ENCODE peak calls at places on chromosomes 5 and 9, in ten cellular contexts. One of them, this sample, is unnamed.

GRCh38 chr5:111299067-111299481 is 74.9 kb downstream of the CAMK4 start:
- DNase-seq in Peyer's patch: no peak
- DNase-seq in AG04450: no peak
- DNase-seq in CD8-positive, alpha-beta T cell: no peak
- DNase-seq in SK-N-SH: no peak
- DNase-seq in GM12865: no peak
- DNase-seq in NB4: no peak
- DNase-seq in astrocyte of the cerebellum: no peak
- DNase-seq in hepatocyte: no peak
- DNase-seq in ovary: no peak
- DNase-seq in this sample: no peak

GRCh38 chr5:128965011-128965637 is at the start of gene SLC27A6:
- DNase-seq in Peyer's patch: no peak
- DNase-seq in SK-N-SH: peak; percentile 81
- DNase-seq in ovary: peak; percentile 46
- DNase-seq in astrocyte of the cerebellum: no peak
- DNase-seq in NB4: peak; percentile 76
- DNase-seq in CD8-positive, alpha-beta T cell: no peak
- DNase-seq in GM12865: no peak
- DNase-seq in AG04450: no peak
- DNase-seq in hepatocyte: peak; percentile 46
- DNase-seq in this sample: peak; percentile 76

GRCh38 chr5:122112733-122113558 is 16.4 kb upstream of the ZNF474 start:
- DNase-seq in SK-N-SH: no peak
- DNase-seq in ovary: no peak
- DNase-seq in AG04450: no peak
- DNase-seq in hepatocyte: no peak
- DNase-seq in GM12865: no peak
- DNase-seq in Peyer's patch: no peak
- DNase-seq in CD8-positive, alpha-beta T cell: no peak
- DNase-seq in astrocyte of the cerebellum: no peak
- DNase-seq in NB4: no peak
- DNase-seq in this sample: no peak

GRCh38 chr9:82456621-82457020 is 468.0 kb downstream of the SPATA31D1 start:
- DNase-seq in ovary: no peak
- DNase-seq in astrocyte of the cerebellum: no peak
- DNase-seq in Peyer's patch: no peak
- DNase-seq in hepatocyte: no peak
- DNase-seq in AG04450: peak; percentile 1
- DNase-seq in CD8-positive, alpha-beta T cell: no peak
- DNase-seq in SK-N-SH: no peak
- DNase-seq in NB4: no peak
- DNase-seq in GM12865: peak; percentile 32
- DNase-seq in this sample: no peak

GRCh38 chr9:132647806-132648205 is 22.0 kb downstream of the DDX31 start:
- DNase-seq in ovary: no peak
- DNase-seq in GM12865: no peak
- DNase-seq in AG04450: no peak
- DNase-seq in hepatocyte: no peak
- DNase-seq in Peyer's patch: no peak
- DNase-seq in NB4: no peak
- DNase-seq in SK-N-SH: no peak
- DNase-seq in CD8-positive, alpha-beta T cell: no peak
- DNase-seq in astrocyte of the cerebellum: no peak
- DNase-seq in this sample: no peak

GRCh38 chr9:137369111-137369787 is 53.7 kb downstream of the EXD3 start:
- DNase-seq in CD8-positive, alpha-beta T cell: peak; percentile 5
- DNase-seq in GM12865: no peak
- DNase-seq in Peyer's patch: no peak
- DNase-seq in hepatocyte: no peak
- DNase-seq in AG04450: no peak
- DNase-seq in NB4: no peak
- DNase-seq in ovary: peak; percentile 18
- DNase-seq in astrocyte of the cerebellum: no peak
- DNase-seq in SK-N-SH: no peak
- DNase-seq in this sample: peak; percentile 6

GRCh38 chr5:10220253-10220652 is 29.4 kb downstream of the ATPSCKMT start:
- DNase-seq in Peyer's patch: no peak
- DNase-seq in NB4: no peak
- DNase-seq in hepatocyte: no peak
- DNase-seq in ovary: no peak
- DNase-seq in astrocyte of the cerebellum: no peak
- DNase-seq in SK-N-SH: no peak
- DNase-seq in GM12865: no peak
- DNase-seq in CD8-positive, alpha-beta T cell: no peak
- DNase-seq in AG04450: no peak
- DNase-seq in this sample: peak; percentile 59

GRCh38 chr5:72314571-72315172 is 5.4 kb downstream of the MRPS27 start:
- DNase-seq in CD8-positive, alpha-beta T cell: no peak
- DNase-seq in AG04450: peak; percentile 47
- DNase-seq in astrocyte of the cerebellum: peak; percentile 86
- DNase-seq in ovary: no peak
- DNase-seq in SK-N-SH: peak; percentile 17
- DNase-seq in Peyer's patch: no peak
- DNase-seq in NB4: peak; percentile 36
- DNase-seq in GM12865: no peak
- DNase-seq in hepatocyte: peak; percentile 36
- DNase-seq in this sample: no peak

GRCh38 chr5:15983392-15983791 is 196.2 kb downstream of the MARCHF11 start:
- DNase-seq in GM12865: no peak
- DNase-seq in ovary: no peak
- DNase-seq in Peyer's patch: no peak
- DNase-seq in astrocyte of the cerebellum: no peak
- DNase-seq in CD8-positive, alpha-beta T cell: no peak
- DNase-seq in AG04450: no peak
- DNase-seq in hepatocyte: no peak
- DNase-seq in NB4: no peak
- DNase-seq in SK-N-SH: no peak
- DNase-seq in this sample: no peak

GRCh38 chr9:126423709-126424185 is 97.1 kb downstream of the MVB12B start:
- DNase-seq in CD8-positive, alpha-beta T cell: no peak
- DNase-seq in ovary: no peak
- DNase-seq in GM12865: no peak
- DNase-seq in SK-N-SH: no peak
- DNase-seq in AG04450: no peak
- DNase-seq in astrocyte of the cerebellum: no peak
- DNase-seq in NB4: no peak
- DNase-seq in Peyer's patch: no peak
- DNase-seq in hepatocyte: no peak
- DNase-seq in this sample: no peak

GRCh38 chr9:22107202-22107601 is 98.1 kb upstream of the CDKN2B start:
- DNase-seq in astrocyte of the cerebellum: peak; percentile 63
- DNase-seq in AG04450: no peak
- DNase-seq in hepatocyte: no peak
- DNase-seq in NB4: no peak
- DNase-seq in SK-N-SH: no peak
- DNase-seq in ovary: no peak
- DNase-seq in GM12865: no peak
- DNase-seq in Peyer's patch: no peak
- DNase-seq in CD8-positive, alpha-beta T cell: no peak
- DNase-seq in this sample: no peak

GRCh38 chr5:32094691-32095090 is 79.4 kb downstream of the GOLPH3 start:
- DNase-seq in NB4: no peak
- DNase-seq in hepatocyte: no peak
- DNase-seq in AG04450: no peak
- DNase-seq in ovary: no peak
- DNase-seq in GM12865: no peak
- DNase-seq in CD8-positive, alpha-beta T cell: no peak
- DNase-seq in Peyer's patch: no peak
- DNase-seq in astrocyte of the cerebellum: no peak
- DNase-seq in SK-N-SH: no peak
- DNase-seq in this sample: no peak

DNA sequence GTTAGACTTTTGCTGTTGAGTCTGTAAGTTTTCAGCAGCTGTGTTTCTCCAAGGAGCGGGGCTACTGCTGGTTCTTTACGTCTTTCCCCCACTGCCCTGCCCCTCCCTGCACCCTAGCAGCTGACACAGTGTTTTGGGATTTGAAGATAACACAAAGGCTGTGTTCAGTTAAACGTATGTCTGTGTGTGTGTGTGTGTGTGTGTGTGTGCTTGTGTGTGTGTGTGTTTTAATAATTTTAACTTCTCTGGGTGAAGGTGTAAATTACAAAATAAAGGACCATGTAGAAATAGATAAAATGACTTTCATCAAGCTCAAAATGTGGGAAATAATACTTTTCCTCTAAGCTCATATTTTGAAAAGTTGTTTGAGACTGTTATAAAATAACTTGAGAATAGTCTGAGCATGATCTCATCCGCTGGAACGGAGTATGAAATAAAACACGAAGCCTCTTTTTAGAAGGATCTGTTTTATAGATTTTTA is 10.9 kb downstream of the ABL1 start:
- DNase-seq in CD8-positive, alpha-beta T cell: no peak
- DNase-seq in ovary: no peak
- DNase-seq in hepatocyte: peak; percentile 59
- DNase-seq in SK-N-SH: peak; percentile 32
- DNase-seq in GM12865: no peak
- DNase-seq in AG04450: no peak
- DNase-seq in NB4: no peak
- DNase-seq in astrocyte of the cerebellum: no peak
- DNase-seq in Peyer's patch: no peak
- DNase-seq in this sample: no peak
- H3K4me3 ChIP-seq in CD8-positive, alpha-beta T cell: no peak overlapping the region
- H3K4me3 ChIP-seq in ovary: peak overlapping the region; percentile 28
- H3K4me3 ChIP-seq in hepatocyte: no peak overlapping the region
- H3K4me3 ChIP-seq in SK-N-SH: peak overlapping the region; percentile 55
- H3K4me3 ChIP-seq in GM12865: no peak overlapping the region
- H3K4me3 ChIP-seq in AG04450: peak overlapping the region; percentile 5
- H3K4me3 ChIP-seq in NB4: no peak overlapping the region
- H3K4me3 ChIP-seq in astrocyte of the cerebellum: peak overlapping the region; percentile 6
- H3K4me3 ChIP-seq in Peyer's patch: no peak overlapping the region
- H3K4me3 ChIP-seq in this sample: no peak overlapping the region

DNA sequence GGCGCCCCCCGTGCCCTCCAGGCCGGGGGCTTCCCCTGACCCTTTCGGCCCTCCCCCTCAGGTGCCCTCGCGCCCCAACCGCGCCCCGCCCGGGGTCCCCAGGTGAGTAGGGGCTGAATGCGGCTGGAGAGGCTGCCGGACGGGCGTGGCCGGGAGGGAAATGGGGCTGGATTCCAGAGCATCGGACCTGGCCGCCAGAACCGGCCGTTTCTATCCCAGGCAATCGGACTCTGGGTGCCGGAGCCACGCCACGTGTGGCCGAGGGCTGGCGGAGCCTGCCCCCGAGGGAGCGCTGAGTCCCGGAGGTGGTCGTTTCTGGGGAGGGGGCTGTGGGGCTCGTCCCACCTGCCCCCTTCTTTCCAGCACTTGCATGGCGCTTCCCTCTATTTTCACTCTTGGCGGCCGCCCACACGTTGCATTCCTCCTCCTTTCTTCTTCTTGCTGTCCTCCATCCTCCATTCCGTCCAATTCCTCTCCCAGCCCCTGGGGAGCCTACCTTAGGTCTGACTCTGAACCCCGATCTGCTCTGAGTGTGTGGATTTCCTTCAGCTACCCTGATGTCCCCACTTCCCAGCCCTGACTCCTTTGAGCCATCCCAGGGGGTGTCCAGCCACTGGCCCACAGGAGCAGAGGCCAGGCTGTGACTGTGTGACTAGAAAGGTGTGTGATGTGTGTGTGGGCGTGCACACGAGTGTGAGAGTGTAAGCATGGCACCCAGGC is 24.8 kb downstream of the GOLGA2 start:
- DNase-seq in SK-N-SH: no peak
- DNase-seq in Peyer's patch: no peak
- DNase-seq in ovary: no peak
- DNase-seq in hepatocyte: no peak
- DNase-seq in GM12865: no peak
- DNase-seq in CD8-positive, alpha-beta T cell: no peak
- DNase-seq in astrocyte of the cerebellum: no peak
- DNase-seq in AG04450: no peak
- DNase-seq in NB4: no peak
- DNase-seq in this sample: no peak
- H3K4me3 ChIP-seq in SK-N-SH: no peak overlapping the region
- H3K4me3 ChIP-seq in Peyer's patch: peak overlapping the region; percentile 54
- H3K4me3 ChIP-seq in ovary: no peak overlapping the region
- H3K4me3 ChIP-seq in hepatocyte: no peak overlapping the region
- H3K4me3 ChIP-seq in GM12865: peak overlapping the region; percentile 18
- H3K4me3 ChIP-seq in CD8-positive, alpha-beta T cell: peak overlapping the region; percentile 65
- H3K4me3 ChIP-seq in astrocyte of the cerebellum: peak overlapping the region; percentile 33
- H3K4me3 ChIP-seq in AG04450: no peak overlapping the region
- H3K4me3 ChIP-seq in NB4: no peak overlapping the region
- H3K4me3 ChIP-seq in this sample: no peak overlapping the region

GRCh38 chr5:168188182-168188581 is 103.3 kb upstream of the WWC1 start:
- DNase-seq in hepatocyte: no peak
- DNase-seq in CD8-positive, alpha-beta T cell: no peak
- DNase-seq in GM12865: no peak
- DNase-seq in NB4: no peak
- DNase-seq in astrocyte of the cerebellum: no peak
- DNase-seq in AG04450: no peak
- DNase-seq in ovary: no peak
- DNase-seq in Peyer's patch: no peak
- DNase-seq in SK-N-SH: no peak
- DNase-seq in this sample: no peak

GRCh38 chr5:168182269-168182668 is 109.2 kb upstream of the WWC1 start:
- DNase-seq in hepatocyte: no peak
- DNase-seq in CD8-positive, alpha-beta T cell: no peak
- DNase-seq in ovary: no peak
- DNase-seq in Peyer's patch: no peak
- DNase-seq in astrocyte of the cerebellum: no peak
- DNase-seq in AG04450: no peak
- DNase-seq in SK-N-SH: no peak
- DNase-seq in GM12865: no peak
- DNase-seq in NB4: no peak
- DNase-seq in this sample: no peak

GRCh38 chr5:168187599-168187998 is 103.8 kb upstream of the WWC1 start:
- DNase-seq in GM12865: no peak
- DNase-seq in astrocyte of the cerebellum: no peak
- DNase-seq in Peyer's patch: no peak
- DNase-seq in CD8-positive, alpha-beta T cell: no peak
- DNase-seq in SK-N-SH: peak; percentile 82
- DNase-seq in AG04450: no peak
- DNase-seq in ovary: no peak
- DNase-seq in NB4: no peak
- DNase-seq in hepatocyte: no peak
- DNase-seq in this sample: no peak

GRCh38 chr5:168184103-168184502 is 107.3 kb upstream of the WWC1 start:
- DNase-seq in hepatocyte: no peak
- DNase-seq in SK-N-SH: no peak
- DNase-seq in CD8-positive, alpha-beta T cell: no peak
- DNase-seq in ovary: no peak
- DNase-seq in Peyer's patch: no peak
- DNase-seq in GM12865: peak; percentile 3
- DNase-seq in AG04450: no peak
- DNase-seq in astrocyte of the cerebellum: no peak
- DNase-seq in NB4: no peak
- DNase-seq in this sample: no peak

GRCh38 chr5:168186289-168187074 is 105.0 kb upstream of the WWC1 start:
- DNase-seq in CD8-positive, alpha-beta T cell: no peak
- DNase-seq in SK-N-SH: no peak
- DNase-seq in Peyer's patch: no peak
- DNase-seq in NB4: no peak
- DNase-seq in AG04450: no peak
- DNase-seq in astrocyte of the cerebellum: no peak
- DNase-seq in hepatocyte: peak; percentile 19
- DNase-seq in GM12865: no peak
- DNase-seq in ovary: no peak
- DNase-seq in this sample: no peak
- H3K4me3 ChIP-seq in CD8-positive, alpha-beta T cell: no peak overlapping the region
- H3K4me3 ChIP-seq in SK-N-SH: no peak overlapping the region
- H3K4me3 ChIP-seq in Peyer's patch: no peak overlapping the region
- H3K4me3 ChIP-seq in NB4: no peak overlapping the region
- H3K4me3 ChIP-seq in AG04450: no peak overlapping the region
- H3K4me3 ChIP-seq in astrocyte of the cerebellum: no peak overlapping the region
- H3K4me3 ChIP-seq in hepatocyte: no peak overlapping the region
- H3K4me3 ChIP-seq in GM12865: no peak overlapping the region
- H3K4me3 ChIP-seq in ovary: no peak overlapping the region
- H3K4me3 ChIP-seq in this sample: no peak overlapping the region

GRCh38 chr5:154966081-154966841 is 25.4 kb downstream of the MRPL22 start:
- DNase-seq in CD8-positive, alpha-beta T cell: no peak
- DNase-seq in GM12865: no peak
- DNase-seq in SK-N-SH: no peak
- DNase-seq in astrocyte of the cerebellum: no peak
- DNase-seq in Peyer's patch: no peak
- DNase-seq in hepatocyte: no peak
- DNase-seq in AG04450: no peak
- DNase-seq in ovary: no peak
- DNase-seq in NB4: no peak
- DNase-seq in this sample: no peak
- H3K4me3 ChIP-seq in CD8-positive, alpha-beta T cell: no peak overlapping the region
- H3K4me3 ChIP-seq in GM12865: no peak overlapping the region
- H3K4me3 ChIP-seq in SK-N-SH: no peak overlapping the region
- H3K4me3 ChIP-seq in astrocyte of the cerebellum: no peak overlapping the region
- H3K4me3 ChIP-seq in Peyer's patch: no peak overlapping the region
- H3K4me3 ChIP-seq in hepatocyte: no peak overlapping the region
- H3K4me3 ChIP-seq in AG04450: no peak overlapping the region
- H3K4me3 ChIP-seq in ovary: no peak overlapping the region
- H3K4me3 ChIP-seq in NB4: no peak overlapping the region
- H3K4me3 ChIP-seq in this sample: no peak overlapping the region